ENCODE peak calls at places on chromosomes 16 and 17, in eight cellular contexts. One of them, this sample, is unnamed.

GRCh38 chr17:46865100-46865499 is 13.7 kb downstream of the WNT9B start:
- DNase-seq in fibroblast of lung: peak
- DNase-seq in NCI-H1092: no peak
- DNase-seq in T-helper 2 cell: no peak
- DNase-seq in GOT3: no peak
- DNase-seq in activated CD4-positive, alpha-beta T cell treated with anti-CD3 and anti-CD28 coated beads, Interleukin-2, amount 50 U/mL, for 48 hours: no peak
- DNase-seq in aorta: no peak
- DNase-seq in activated T-cell treated with anti-CD3 and anti-CD28 coated beads for 4 hours: no peak
- DNase-seq in this sample: no peak

GRCh38 chr17:72560303-72561247 is 439.8 kb downstream of the SOX9 start:
- DNase-seq in fibroblast of lung: peak
- DNase-seq in NCI-H1092: peak
- DNase-seq in T-helper 2 cell: peak
- DNase-seq in GOT3: no peak
- DNase-seq in activated CD4-positive, alpha-beta T cell treated with anti-CD3 and anti-CD28 coated beads, Interleukin-2, amount 50 U/mL, for 48 hours: peak
- DNase-seq in aorta: peak
- DNase-seq in activated T-cell treated with anti-CD3 and anti-CD28 coated beads for 4 hours: peak
- DNase-seq in this sample: peak

GRCh38 chr16:47519996-47520679 is 59.0 kb downstream of the PHKB start:
- DNase-seq in fibroblast of lung: no peak
- DNase-seq in NCI-H1092: no peak
- DNase-seq in T-helper 2 cell: no peak
- DNase-seq in GOT3: no peak
- DNase-seq in activated CD4-positive, alpha-beta T cell treated with anti-CD3 and anti-CD28 coated beads, Interleukin-2, amount 50 U/mL, for 48 hours: no peak
- DNase-seq in aorta: no peak
- DNase-seq in activated T-cell treated with anti-CD3 and anti-CD28 coated beads for 4 hours: no peak
- DNase-seq in this sample: no peak

GRCh38 chr17:18002171-18002570 is 29.5 kb downstream of the DRC3 start:
- DNase-seq in fibroblast of lung: no peak
- DNase-seq in NCI-H1092: no peak
- DNase-seq in T-helper 2 cell: no peak
- DNase-seq in GOT3: no peak
- DNase-seq in activated CD4-positive, alpha-beta T cell treated with anti-CD3 and anti-CD28 coated beads, Interleukin-2, amount 50 U/mL, for 48 hours: no peak
- DNase-seq in aorta: no peak
- DNase-seq in activated T-cell treated with anti-CD3 and anti-CD28 coated beads for 4 hours: no peak
- DNase-seq in this sample: no peak

GRCh38 chr17:58278661-58279015 is 2.1 kb downstream of the MPO start:
- DNase-seq in fibroblast of lung: no peak
- DNase-seq in NCI-H1092: no peak
- DNase-seq in T-helper 2 cell: no peak
- DNase-seq in GOT3: no peak
- DNase-seq in activated CD4-positive, alpha-beta T cell treated with anti-CD3 and anti-CD28 coated beads, Interleukin-2, amount 50 U/mL, for 48 hours: no peak
- DNase-seq in aorta: peak
- DNase-seq in activated T-cell treated with anti-CD3 and anti-CD28 coated beads for 4 hours: no peak
- DNase-seq in this sample: peak

GRCh38 chr16:66927012-66927436 is 1.7 kb upstream of the RRAD start:
- DNase-seq in fibroblast of lung: peak
- DNase-seq in NCI-H1092: no peak
- DNase-seq in T-helper 2 cell: no peak
- DNase-seq in GOT3: peak
- DNase-seq in activated CD4-positive, alpha-beta T cell treated with anti-CD3 and anti-CD28 coated beads, Interleukin-2, amount 50 U/mL, for 48 hours: no peak
- DNase-seq in aorta: no peak
- DNase-seq in activated T-cell treated with anti-CD3 and anti-CD28 coated beads for 4 hours: no peak
- DNase-seq in this sample: peak

GRCh38 chr16:86220552-86220951 is 289.8 kb upstream of the FOXF1 start:
- DNase-seq in fibroblast of lung: peak
- DNase-seq in NCI-H1092: no peak
- DNase-seq in T-helper 2 cell: no peak
- DNase-seq in GOT3: no peak
- DNase-seq in activated CD4-positive, alpha-beta T cell treated with anti-CD3 and anti-CD28 coated beads, Interleukin-2, amount 50 U/mL, for 48 hours: no peak
- DNase-seq in aorta: no peak
- DNase-seq in activated T-cell treated with anti-CD3 and anti-CD28 coated beads for 4 hours: no peak
- DNase-seq in this sample: peak

GRCh38 chr16:143456-143855 is 5.0 kb upstream of the NPRL3 start:
- DNase-seq in fibroblast of lung: peak
- DNase-seq in NCI-H1092: no peak
- DNase-seq in T-helper 2 cell: no peak
- DNase-seq in GOT3: no peak
- DNase-seq in activated CD4-positive, alpha-beta T cell treated with anti-CD3 and anti-CD28 coated beads, Interleukin-2, amount 50 U/mL, for 48 hours: no peak
- DNase-seq in aorta: no peak
- DNase-seq in activated T-cell treated with anti-CD3 and anti-CD28 coated beads for 4 hours: no peak
- DNase-seq in this sample: peak

GRCh38 chr17:75468311-75468754 is 11.9 kb downstream of the TMEM94 start:
- DNase-seq in fibroblast of lung: peak
- DNase-seq in NCI-H1092: no peak
- DNase-seq in T-helper 2 cell: no peak
- DNase-seq in GOT3: no peak
- DNase-seq in activated CD4-positive, alpha-beta T cell treated with anti-CD3 and anti-CD28 coated beads, Interleukin-2, amount 50 U/mL, for 48 hours: no peak
- DNase-seq in aorta: no peak
- DNase-seq in activated T-cell treated with anti-CD3 and anti-CD28 coated beads for 4 hours: no peak
- DNase-seq in this sample: no peak

GRCh38 chr17:80861892-80862291 is 129.7 kb upstream of the CHMP6 start:
- DNase-seq in fibroblast of lung: peak
- DNase-seq in NCI-H1092: no peak
- DNase-seq in T-helper 2 cell: peak
- DNase-seq in GOT3: no peak
- DNase-seq in activated CD4-positive, alpha-beta T cell treated with anti-CD3 and anti-CD28 coated beads, Interleukin-2, amount 50 U/mL, for 48 hours: peak
- DNase-seq in aorta: peak
- DNase-seq in activated T-cell treated with anti-CD3 and anti-CD28 coated beads for 4 hours: peak
- DNase-seq in this sample: peak

GRCh38 chr16:57807968-57808528 is 5.8 kb upstream of the KIFC3 start:
- DNase-seq in fibroblast of lung: peak
- DNase-seq in NCI-H1092: no peak
- DNase-seq in T-helper 2 cell: peak
- DNase-seq in GOT3: peak
- DNase-seq in activated CD4-positive, alpha-beta T cell treated with anti-CD3 and anti-CD28 coated beads, Interleukin-2, amount 50 U/mL, for 48 hours: peak
- DNase-seq in aorta: peak
- DNase-seq in activated T-cell treated with anti-CD3 and anti-CD28 coated beads for 4 hours: peak
- DNase-seq in this sample: peak

GRCh38 chr16:63880948-63881347 is 1240.9 kb downstream of the CDH11 start:
- DNase-seq in fibroblast of lung: no peak
- DNase-seq in NCI-H1092: no peak
- DNase-seq in T-helper 2 cell: no peak
- DNase-seq in GOT3: no peak
- DNase-seq in activated CD4-positive, alpha-beta T cell treated with anti-CD3 and anti-CD28 coated beads, Interleukin-2, amount 50 U/mL, for 48 hours: no peak
- DNase-seq in aorta: no peak
- DNase-seq in activated T-cell treated with anti-CD3 and anti-CD28 coated beads for 4 hours: no peak
- DNase-seq in this sample: no peak

GRCh38 chr17:234163-235047 is 53.0 kb upstream of the DOC2B start:
- DNase-seq in fibroblast of lung: no peak
- DNase-seq in NCI-H1092: no peak
- DNase-seq in T-helper 2 cell: no peak
- DNase-seq in GOT3: no peak
- DNase-seq in activated CD4-positive, alpha-beta T cell treated with anti-CD3 and anti-CD28 coated beads, Interleukin-2, amount 50 U/mL, for 48 hours: no peak
- DNase-seq in aorta: peak
- DNase-seq in activated T-cell treated with anti-CD3 and anti-CD28 coated beads for 4 hours: no peak
- DNase-seq in this sample: no peak

GRCh38 chr17:80802626-80803450 is 188.8 kb upstream of the CHMP6 start:
- DNase-seq in fibroblast of lung: no peak
- DNase-seq in NCI-H1092: no peak
- DNase-seq in T-helper 2 cell: no peak
- DNase-seq in GOT3: no peak
- DNase-seq in activated CD4-positive, alpha-beta T cell treated with anti-CD3 and anti-CD28 coated beads, Interleukin-2, amount 50 U/mL, for 48 hours: no peak
- DNase-seq in aorta: peak
- DNase-seq in activated T-cell treated with anti-CD3 and anti-CD28 coated beads for 4 hours: no peak
- DNase-seq in this sample: no peak

GRCh38 chr17:75795820-75796607 is 11.4 kb downstream of the UNK start:
- DNase-seq in fibroblast of lung: no peak
- DNase-seq in NCI-H1092: no peak
- DNase-seq in T-helper 2 cell: no peak
- DNase-seq in GOT3: no peak
- DNase-seq in activated CD4-positive, alpha-beta T cell treated with anti-CD3 and anti-CD28 coated beads, Interleukin-2, amount 50 U/mL, for 48 hours: no peak
- DNase-seq in aorta: peak
- DNase-seq in activated T-cell treated with anti-CD3 and anti-CD28 coated beads for 4 hours: no peak
- DNase-seq in this sample: no peak

GRCh38 chr17:40075216-40076100 is 12.7 kb downstream of the THRA start:
- DNase-seq in fibroblast of lung: no peak
- DNase-seq in NCI-H1092: peak
- DNase-seq in T-helper 2 cell: peak
- DNase-seq in GOT3: no peak
- DNase-seq in activated CD4-positive, alpha-beta T cell treated with anti-CD3 and anti-CD28 coated beads, Interleukin-2, amount 50 U/mL, for 48 hours: peak
- DNase-seq in aorta: peak
- DNase-seq in activated T-cell treated with anti-CD3 and anti-CD28 coated beads for 4 hours: peak
- DNase-seq in this sample: peak

GRCh38 chr17:65627108-65627507 is 65.7 kb upstream of the AXIN2 start:
- DNase-seq in fibroblast of lung: no peak
- DNase-seq in NCI-H1092: no peak
- DNase-seq in T-helper 2 cell: no peak
- DNase-seq in GOT3: no peak
- DNase-seq in activated CD4-positive, alpha-beta T cell treated with anti-CD3 and anti-CD28 coated beads, Interleukin-2, amount 50 U/mL, for 48 hours: no peak
- DNase-seq in aorta: no peak
- DNase-seq in activated T-cell treated with anti-CD3 and anti-CD28 coated beads for 4 hours: no peak
- DNase-seq in this sample: no peak